ENCODE peak calls at places on chromosomes 6 and 20, in eight cellular contexts. One of them, this sample, is unnamed.

GRCh38 chr6:43338243-43338642 is 29.6 kb upstream of the CRIP3 start:
- DNase-seq in pancreas: no peak
- DNase-seq in IMR-90: no peak
- DNase-seq in hepatocyte: no peak
- DNase-seq in adipocyte: no peak
- DNase-seq in neuronal stem cell: no peak
- DNase-seq in A549: no peak
- DNase-seq in mesenchymal stem cell: no peak
- DNase-seq in this sample: no peak

GRCh38 chr20:41133709-41134361 is 3.5 kb upstream of the PLCG1 start:
- DNase-seq in pancreas: no peak
- DNase-seq in IMR-90: peak; percentile 18
- DNase-seq in hepatocyte: no peak
- DNase-seq in adipocyte: no peak
- DNase-seq in neuronal stem cell: no peak
- DNase-seq in A549: no peak
- DNase-seq in mesenchymal stem cell: no peak
- DNase-seq in this sample: peak; percentile 98

GRCh38 chr6:165872311-165872710 is 209.3 kb upstream of the PDE10A start:
- DNase-seq in pancreas: no peak
- DNase-seq in IMR-90: no peak
- DNase-seq in hepatocyte: no peak
- DNase-seq in adipocyte: no peak
- DNase-seq in neuronal stem cell: no peak
- DNase-seq in A549: no peak
- DNase-seq in mesenchymal stem cell: no peak
- DNase-seq in this sample: no peak

GRCh38 chr20:25209911-25210310 is 14.4 kb downstream of the ENTPD6 start:
- DNase-seq in pancreas: no peak
- DNase-seq in IMR-90: no peak
- DNase-seq in hepatocyte: no peak
- DNase-seq in adipocyte: no peak
- DNase-seq in neuronal stem cell: no peak
- DNase-seq in A549: no peak
- DNase-seq in mesenchymal stem cell: no peak
- DNase-seq in this sample: no peak

GRCh38 chr6:62338477-62338876 is 52.5 kb upstream of the KHDRBS2 start:
- DNase-seq in pancreas: no peak
- DNase-seq in IMR-90: no peak
- DNase-seq in hepatocyte: no peak
- DNase-seq in adipocyte: no peak
- DNase-seq in neuronal stem cell: no peak
- DNase-seq in A549: no peak
- DNase-seq in mesenchymal stem cell: no peak
- DNase-seq in this sample: no peak

GRCh38 chr6:73560853-73561407 is 40.1 kb upstream of the EEF1A1 start:
- DNase-seq in pancreas: no peak
- DNase-seq in IMR-90: no peak
- DNase-seq in hepatocyte: no peak
- DNase-seq in adipocyte: no peak
- DNase-seq in neuronal stem cell: no peak
- DNase-seq in A549: no peak
- DNase-seq in mesenchymal stem cell: no peak
- DNase-seq in this sample: no peak

GRCh38 chr6:21258665-21259064 is 334.9 kb upstream of the SOX4 start:
- DNase-seq in pancreas: no peak
- DNase-seq in IMR-90: no peak
- DNase-seq in hepatocyte: no peak
- DNase-seq in adipocyte: no peak
- DNase-seq in neuronal stem cell: no peak
- DNase-seq in A549: no peak
- DNase-seq in mesenchymal stem cell: no peak
- DNase-seq in this sample: no peak

GRCh38 chr20:3045816-3046676 is at the start of gene MRPS26:
- DNase-seq in pancreas: peak; percentile 86
- DNase-seq in IMR-90: peak; percentile 81
- DNase-seq in hepatocyte: peak; percentile 94
- DNase-seq in adipocyte: peak; percentile 94
- DNase-seq in neuronal stem cell: peak; percentile 90
- DNase-seq in A549: peak; percentile 94
- DNase-seq in mesenchymal stem cell: peak; percentile 90
- DNase-seq in this sample: peak; percentile 88

GRCh38 chr6:108732101-108732870 is 115.9 kb upstream of the ARMC2 start:
- DNase-seq in pancreas: no peak
- DNase-seq in IMR-90: peak; percentile 46
- DNase-seq in hepatocyte: no peak
- DNase-seq in adipocyte: no peak
- DNase-seq in neuronal stem cell: no peak
- DNase-seq in A549: no peak
- DNase-seq in mesenchymal stem cell: no peak
- DNase-seq in this sample: peak; percentile 89

GRCh38 chr6:170151235-170152110 is 139.4 kb downstream of the DLL1 start:
- DNase-seq in pancreas: no peak
- DNase-seq in IMR-90: no peak
- DNase-seq in hepatocyte: no peak
- DNase-seq in adipocyte: no peak
- DNase-seq in neuronal stem cell: no peak
- DNase-seq in A549: no peak
- DNase-seq in mesenchymal stem cell: no peak
- DNase-seq in this sample: no peak

GRCh38 chr6:11050735-11051134 is 6.6 kb upstream of the ELOVL2 start:
- DNase-seq in pancreas: no peak
- DNase-seq in IMR-90: peak; percentile 72
- DNase-seq in hepatocyte: peak; percentile 32
- DNase-seq in adipocyte: peak; percentile 11
- DNase-seq in neuronal stem cell: no peak
- DNase-seq in A549: no peak
- DNase-seq in mesenchymal stem cell: peak; percentile 95
- DNase-seq in this sample: no peak

GRCh38 chr6:22318404-22318803 is 21.6 kb upstream of the PRL start:
- DNase-seq in pancreas: no peak
- DNase-seq in IMR-90: no peak
- DNase-seq in hepatocyte: no peak
- DNase-seq in adipocyte: no peak
- DNase-seq in neuronal stem cell: no peak
- DNase-seq in A549: no peak
- DNase-seq in mesenchymal stem cell: no peak
- DNase-seq in this sample: no peak

GRCh38 chr6:90896165-90896549 is 309.3 kb upstream of the MAP3K7 start:
- DNase-seq in pancreas: no peak
- DNase-seq in IMR-90: no peak
- DNase-seq in hepatocyte: no peak
- DNase-seq in adipocyte: no peak
- DNase-seq in neuronal stem cell: no peak
- DNase-seq in A549: no peak
- DNase-seq in mesenchymal stem cell: peak; percentile 15
- DNase-seq in this sample: no peak

GRCh38 chr20:4508773-4509172 is 212.9 kb upstream of the PRND start:
- DNase-seq in pancreas: no peak
- DNase-seq in IMR-90: no peak
- DNase-seq in hepatocyte: no peak
- DNase-seq in adipocyte: no peak
- DNase-seq in neuronal stem cell: no peak
- DNase-seq in A549: no peak
- DNase-seq in mesenchymal stem cell: no peak
- DNase-seq in this sample: no peak

GRCh38 chr6:17167327-17167979 is 65.6 kb downstream of the STMND1 start:
- DNase-seq in pancreas: peak; percentile 49
- DNase-seq in IMR-90: peak; percentile 15
- DNase-seq in hepatocyte: peak; percentile 69
- DNase-seq in adipocyte: peak; percentile 34
- DNase-seq in neuronal stem cell: peak; percentile 30
- DNase-seq in A549: peak; percentile 52
- DNase-seq in mesenchymal stem cell: peak; percentile 59
- DNase-seq in this sample: peak; percentile 61

GRCh38 chr6:156911581-156911980 is 134.4 kb downstream of the ARID1B start:
- DNase-seq in pancreas: no peak
- DNase-seq in IMR-90: no peak
- DNase-seq in hepatocyte: no peak
- DNase-seq in adipocyte: no peak
- DNase-seq in neuronal stem cell: no peak
- DNase-seq in A549: no peak
- DNase-seq in mesenchymal stem cell: no peak
- DNase-seq in this sample: no peak

DNA sequence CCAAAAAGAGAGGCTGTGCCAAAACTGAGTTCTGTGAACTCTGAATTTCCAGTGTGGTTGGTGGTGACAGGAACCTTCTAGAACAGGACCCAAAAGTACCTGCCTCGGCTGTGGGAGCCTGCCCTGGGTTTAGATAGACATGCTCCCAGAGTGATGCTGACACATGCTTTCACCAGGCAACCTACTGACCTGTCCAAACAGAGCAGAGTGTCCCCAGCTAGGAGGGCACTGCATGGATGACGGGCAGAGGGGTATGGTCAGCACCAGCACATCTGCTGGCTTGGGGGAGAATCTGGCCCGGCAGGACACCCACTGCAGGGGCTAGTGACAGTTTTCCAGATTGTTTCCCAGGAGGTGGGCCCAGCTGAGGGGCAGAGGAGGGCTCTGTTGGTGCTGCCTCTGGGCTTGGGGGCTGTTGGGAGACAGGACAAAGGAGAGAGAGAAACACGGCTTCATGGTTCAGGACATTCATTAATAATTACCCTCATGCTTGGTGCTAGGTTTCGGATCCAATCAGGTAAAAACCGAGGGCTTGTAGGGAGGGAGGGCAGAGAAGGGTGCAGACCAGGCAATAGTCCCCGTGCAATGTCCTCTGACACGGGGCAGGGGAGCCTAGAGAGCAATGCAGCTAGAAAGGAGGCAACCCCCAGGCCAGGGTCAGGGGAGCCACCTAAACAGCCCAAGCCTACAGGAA is 15.0 kb downstream of the KCNK5 start:
- DNase-seq in pancreas: no peak
- DNase-seq in IMR-90: no peak
- DNase-seq in hepatocyte: no peak
- DNase-seq in adipocyte: no peak
- DNase-seq in neuronal stem cell: no peak
- DNase-seq in A549: no peak
- DNase-seq in mesenchymal stem cell: no peak
- DNase-seq in this sample: no peak
- H3K4me1 ChIP-seq in pancreas: peaks cover 57% of the 10 kb centered on the region
- H3K4me1 ChIP-seq in IMR-90: no peaks in the 10 kb centered on the region
- H3K4me1 ChIP-seq in hepatocyte: peaks cover 59% of the 10 kb centered on the region
- H3K4me1 ChIP-seq in adipocyte: peaks cover 4% of the 10 kb centered on the region
- H3K4me1 ChIP-seq in neuronal stem cell: peaks cover 7% of the 10 kb centered on the region
- H3K4me1 ChIP-seq in A549: peaks cover 77% of the 10 kb centered on the region
- H3K4me1 ChIP-seq in mesenchymal stem cell: peaks cover 10% of the 10 kb centered on the region
- H3K4me1 ChIP-seq in this sample: peaks cover 3% of the 10 kb centered on the region

GRCh38 chr6:56851104-56851503 is 103.8 kb upstream of the BEND6 start:
- DNase-seq in pancreas: no peak
- DNase-seq in IMR-90: peak; percentile 74
- DNase-seq in hepatocyte: peak; percentile 33
- DNase-seq in adipocyte: peak; percentile 70
- DNase-seq in neuronal stem cell: no peak
- DNase-seq in A549: no peak
- DNase-seq in mesenchymal stem cell: peak; percentile 68
- DNase-seq in this sample: peak; percentile 51
- H3K4me1 ChIP-seq in pancreas: no peaks in the 10 kb centered on the region
- H3K4me1 ChIP-seq in IMR-90: peaks cover 16% of the 10 kb centered on the region
- H3K4me1 ChIP-seq in hepatocyte: no peaks in the 10 kb centered on the region
- H3K4me1 ChIP-seq in adipocyte: peaks cover 39% of the 10 kb centered on the region
- H3K4me1 ChIP-seq in neuronal stem cell: peaks cover 19% of the 10 kb centered on the region
- H3K4me1 ChIP-seq in A549: peaks cover 34% of the 10 kb centered on the region
- H3K4me1 ChIP-seq in mesenchymal stem cell: peaks cover 9% of the 10 kb centered on the region
- H3K4me1 ChIP-seq in this sample: peaks cover 25% of the 10 kb centered on the region

DNA sequence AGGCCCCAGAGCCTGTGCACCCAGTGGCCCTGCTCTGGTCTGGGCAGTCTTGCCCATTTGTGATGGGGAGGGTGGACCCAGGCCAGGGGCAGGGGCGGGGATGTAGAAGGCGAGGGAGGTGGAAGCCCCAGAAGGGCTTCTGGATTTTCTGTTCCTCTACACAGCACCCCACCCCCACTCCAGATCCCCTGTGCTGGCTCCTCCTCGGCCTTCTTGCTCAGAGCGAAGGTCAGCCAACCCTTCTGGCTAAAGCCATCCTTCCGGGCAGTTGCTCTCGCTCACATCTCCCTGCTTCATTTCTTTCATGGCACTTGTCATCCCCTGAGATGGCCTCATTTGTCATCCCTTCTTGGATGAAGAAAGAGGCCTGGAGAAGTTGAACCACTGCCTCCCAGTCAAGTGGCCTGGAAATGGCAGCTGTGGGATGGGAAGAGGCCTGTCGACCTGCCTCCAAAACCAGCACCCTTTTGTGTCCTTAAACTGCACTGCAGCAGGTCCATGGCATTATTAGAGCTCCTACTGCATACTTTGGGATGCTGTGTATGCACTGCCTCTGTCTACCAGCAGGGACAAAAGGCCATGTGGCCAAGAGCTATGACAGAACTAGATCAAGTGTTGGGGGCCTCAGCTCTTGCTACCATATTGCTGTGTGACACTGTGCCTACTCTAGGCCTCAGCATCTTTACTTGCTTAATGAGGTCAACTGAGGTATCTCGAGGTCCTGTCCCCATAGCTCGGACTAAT is 19.9 kb downstream of the PEDS1 start:
- DNase-seq in pancreas: no peak
- DNase-seq in IMR-90: no peak
- DNase-seq in hepatocyte: no peak
- DNase-seq in adipocyte: no peak
- DNase-seq in neuronal stem cell: no peak
- DNase-seq in A549: no peak
- DNase-seq in mesenchymal stem cell: no peak
- DNase-seq in this sample: no peak
- H3K4me1 ChIP-seq in pancreas: no peaks in the 10 kb centered on the region
- H3K4me1 ChIP-seq in IMR-90: peaks cover 17% of the 10 kb centered on the region
- H3K4me1 ChIP-seq in hepatocyte: no peaks in the 10 kb centered on the region
- H3K4me1 ChIP-seq in adipocyte: peaks cover 44% of the 10 kb centered on the region
- H3K4me1 ChIP-seq in neuronal stem cell: no peaks in the 10 kb centered on the region
- H3K4me1 ChIP-seq in A549: peaks cover 51% of the 10 kb centered on the region
- H3K4me1 ChIP-seq in mesenchymal stem cell: peaks cover 28% of the 10 kb centered on the region
- H3K4me1 ChIP-seq in this sample: peaks cover 17% of the 10 kb centered on the region

GRCh38 chr20:45340951-45341350 is 7.3 kb downstream of the SDC4 start:
- DNase-seq in pancreas: no peak
- DNase-seq in IMR-90: no peak
- DNase-seq in hepatocyte: peak; percentile 42
- DNase-seq in adipocyte: no peak
- DNase-seq in neuronal stem cell: no peak
- DNase-seq in A549: no peak
- DNase-seq in mesenchymal stem cell: no peak
- DNase-seq in this sample: no peak

GRCh38 chr20:45340236-45340847 is 7.9 kb downstream of the SDC4 start:
- DNase-seq in pancreas: peak; percentile 89
- DNase-seq in IMR-90: no peak
- DNase-seq in hepatocyte: peak; percentile 32
- DNase-seq in adipocyte: no peak
- DNase-seq in neuronal stem cell: no peak
- DNase-seq in A549: no peak
- DNase-seq in mesenchymal stem cell: no peak
- DNase-seq in this sample: peak; percentile 52

GRCh38 chr20:45342863-45343444 is 5.3 kb downstream of the SDC4 start:
- DNase-seq in pancreas: no peak
- DNase-seq in IMR-90: no peak
- DNase-seq in hepatocyte: no peak
- DNase-seq in adipocyte: no peak
- DNase-seq in neuronal stem cell: no peak
- DNase-seq in A549: no peak
- DNase-seq in mesenchymal stem cell: no peak
- DNase-seq in this sample: no peak

GRCh38 chr20:45341939-45342862 is 6.0 kb downstream of the SDC4 start:
- DNase-seq in pancreas: peak; percentile 92
- DNase-seq in IMR-90: peak; percentile 74
- DNase-seq in hepatocyte: peak; percentile 90
- DNase-seq in adipocyte: peak; percentile 63
- DNase-seq in neuronal stem cell: no peak
- DNase-seq in A549: no peak
- DNase-seq in mesenchymal stem cell: peak; percentile 77
- DNase-seq in this sample: peak; percentile 62

GRCh38 chr20:45341579-45341938 is 6.7 kb downstream of the SDC4 start:
- DNase-seq in pancreas: peak; percentile 66
- DNase-seq in IMR-90: no peak
- DNase-seq in hepatocyte: no peak
- DNase-seq in adipocyte: no peak
- DNase-seq in neuronal stem cell: no peak
- DNase-seq in A549: no peak
- DNase-seq in mesenchymal stem cell: no peak
- DNase-seq in this sample: no peak
- H3K4me1 ChIP-seq in pancreas: peaks cover 71% of the 10 kb centered on the region
- H3K4me1 ChIP-seq in IMR-90: peaks cover 72% of the 10 kb centered on the region
- H3K4me1 ChIP-seq in hepatocyte: peaks cover 99% of the 10 kb centered on the region
- H3K4me1 ChIP-seq in adipocyte: peaks cover 94% of the 10 kb centered on the region
- H3K4me1 ChIP-seq in neuronal stem cell: peaks cover 46% of the 10 kb centered on the region
- H3K4me1 ChIP-seq in A549: peaks cover 100% of the 10 kb centered on the region
- H3K4me1 ChIP-seq in mesenchymal stem cell: peaks cover 72% of the 10 kb centered on the region
- H3K4me1 ChIP-seq in this sample: peaks cover 97% of the 10 kb centered on the region

This sample was measured in mammary epithelial cell.